ENCODE peak calls at places on chromosomes 3 and 15, in nine cellular contexts. Q is ovary, A is GM23248, N is tibial artery, S is keratinocyte, T is neural progenitor cell, W is right lobe of liver, X is hepatocyte, Y is OCI-LY7. O is an unnamed sample.

GRCh38 chr15:63040954-63041353 is 1.6 kb upstream of the TPM1 start:
- DNase-seq in Q (no peak), A (no peak), N (no peak), S (no peak), T (no peak), W (no peak), X (no peak), Y (no peak), O (no peak)

GRCh38 chr3:150210461-150211110 is 197.5 kb upstream of the TSC22D2 start:
- DNase-seq in Q (no peak), A (no peak), N (no peak), S (no peak), T (peak; percentile 51), W (no peak), X (no peak), Y (no peak), O (no peak)

GRCh38 chr15:67406257-67406861 is 114.6 kb upstream of the C15orf61 start:
- DNase-seq in Q (no peak), A (peak; percentile 13), N (no peak), S (no peak), T (no peak), W (no peak), X (no peak), Y (no peak), O (peak; percentile 24)

GRCh38 chr15:66298803-66299251 is 5.5 kb downstream of the DIS3L start:
- DNase-seq in Q (no peak), A (no peak), N (no peak), S (no peak), T (no peak), W (no peak), X (peak; percentile 18), Y (no peak), O (no peak)

GRCh38 chr15:77455696-77456293 is 35.1 kb downstream of the HMG20A start:
- DNase-seq in Q (no peak), A (peak; percentile 84), N (no peak), S (no peak), T (no peak), W (no peak), X (peak; percentile 7), Y (no peak), O (peak; percentile 55)

GRCh38 chr15:26160343-26160742 is 297.2 kb upstream of the ATP10A start:
- DNase-seq in Q (no peak), A (no peak), N (no peak), S (no peak), T (no peak), W (no peak), X (no peak), Y (no peak), O (no peak)

GRCh38 chr3:189058071-189058470 is 113.7 kb upstream of the TPRG1 start:
- DNase-seq in Q (no peak), A (no peak), N (no peak), S (no peak), T (no peak), W (no peak), X (no peak), Y (no peak), O (no peak)

GRCh38 chr3:44355634-44356033 is 17.1 kb downstream of the TCAIM start:
- DNase-seq in Q (no peak), A (peak; percentile 91), N (no peak), S (no peak), T (no peak), W (no peak), X (peak; percentile 41), Y (no peak), O (peak; percentile 79)

GRCh38 chr15:31214864-31215489 is 111.7 kb upstream of the KLF13 start:
- DNase-seq in Q (peak; percentile 62), A (peak; percentile 85), N (peak; percentile 92), S (no peak), T (no peak), W (peak; percentile 86), X (peak; percentile 53), Y (no peak), O (no peak)

GRCh38 chr3:193911784-193912183 is 224.2 kb upstream of the HES1 start:
- DNase-seq in Q (no peak), A (no peak), N (no peak), S (no peak), T (no peak), W (no peak), X (no peak), Y (no peak), O (no peak)

GRCh38 chr15:52343831-52344230 is 48.2 kb upstream of the MYO5C start:
- DNase-seq in Q (no peak), A (peak; percentile 61), N (no peak), S (no peak), T (no peak), W (no peak), X (no peak), Y (no peak), O (peak; percentile 61)

GRCh38 chr15:24856397-24857093 is 98.2 kb upstream of the SNRPN start:
- DNase-seq in Q (no peak), A (no peak), N (peak; percentile 70), S (no peak), T (peak; percentile 96), W (no peak), X (peak; percentile 88), Y (no peak), O (no peak)

GRCh38 chr15:45091161-45091560 is 22.8 kb downstream of the DUOX2 start:
- DNase-seq in Q (no peak), A (peak; percentile 72), N (peak; percentile 9), S (no peak), T (no peak), W (no peak), X (peak; percentile 51), Y (no peak), O (peak; percentile 12)

GRCh38 chr15:93159892-93160398 is 70.9 kb upstream of the RGMA start:
- DNase-seq in Q (no peak), A (no peak), N (no peak), S (no peak), T (no peak), W (no peak), X (no peak), Y (no peak), O (no peak)

GRCh38 chr3:9725775-9726174 is 5.8 kb upstream of the BRPF1 start:
- DNase-seq in Q (no peak), A (no peak), N (no peak), S (no peak), T (no peak), W (no peak), X (no peak), Y (no peak), O (no peak)

GRCh38 chr3:160827516-160827915 is 71.5 kb downstream of the PPM1L start:
- DNase-seq in Q (no peak), A (no peak), N (no peak), S (no peak), T (no peak), W (no peak), X (no peak), Y (no peak), O (no peak)

DNA sequence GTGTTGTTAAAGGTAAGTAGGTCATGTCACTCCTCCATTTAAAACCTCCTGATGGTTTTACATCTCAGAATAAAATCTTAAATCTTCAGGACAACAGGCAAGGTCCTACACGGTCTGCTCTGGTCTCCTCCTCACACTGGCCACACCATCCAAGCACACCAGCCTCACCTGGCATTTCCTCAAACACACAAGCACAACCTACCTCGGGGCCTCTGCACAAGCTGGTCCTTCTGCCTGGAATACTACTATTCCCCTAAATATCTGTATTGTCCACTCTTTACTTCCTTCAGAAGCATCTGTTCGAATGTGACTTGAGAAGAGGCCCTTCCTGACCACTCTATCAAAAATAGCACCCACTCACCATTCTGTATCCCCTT is 1.8 kb downstream of the GORASP1 start:
- DNase-seq in Q (no peak), A (no peak), N (no peak), S (no peak), T (no peak), W (no peak), X (no peak), Y (no peak), O (no peak)
- H3K4me3 ChIP-seq in Q (no peak overlapping the region), A (peak overlapping the region; percentile 88), N (peak overlapping the region; percentile 79), S (no peak overlapping the region), T (peak overlapping the region; percentile 90), W (no peak overlapping the region), X (no peak overlapping the region), Y (peak overlapping the region; percentile 85), O (no peak overlapping the region)

DNA sequence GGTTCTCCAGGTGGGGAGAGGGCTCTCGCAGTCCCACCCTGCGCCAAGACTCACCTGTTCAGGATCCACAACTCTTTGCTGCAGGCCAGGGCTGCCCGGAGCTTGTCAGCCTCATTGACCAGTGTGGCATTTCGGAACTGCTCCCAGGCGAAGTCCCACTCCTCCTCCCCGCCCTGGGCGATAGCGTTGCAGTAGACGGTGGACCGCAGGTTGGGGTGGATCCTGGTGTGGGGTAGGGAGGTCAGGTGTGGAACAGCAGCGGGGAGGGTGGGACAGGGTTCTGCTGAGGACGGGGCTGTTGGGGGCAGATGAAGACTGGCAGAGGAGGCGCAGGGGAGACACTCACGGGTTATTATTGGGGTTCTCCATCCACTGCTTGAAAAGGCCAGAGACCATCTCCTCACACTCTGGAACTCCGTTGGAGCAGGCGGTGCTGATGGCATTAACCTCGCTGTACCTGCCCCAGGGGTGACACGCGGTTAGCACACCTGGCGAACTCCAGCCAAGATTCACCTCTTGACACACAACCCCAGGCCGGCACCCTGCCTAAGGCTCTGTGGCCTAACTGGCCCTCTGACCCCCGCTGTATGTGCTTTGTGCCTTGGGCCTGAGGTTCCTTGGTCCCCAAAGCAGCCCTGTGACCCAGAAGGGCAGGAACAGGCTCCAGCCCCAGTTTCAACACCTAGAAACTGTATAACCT is 16.1 kb downstream of the MESP2 start:
- DNase-seq in Q (no peak), A (no peak), N (no peak), S (no peak), T (no peak), W (peak; percentile 45), X (no peak), Y (no peak), O (no peak)
- H3K36me3 ChIP-seq in Q (no peaks in the 10 kb centered on the region), A (peaks cover 85% of the 10 kb centered on the region), N (peaks cover 15% of the 10 kb centered on the region), S (no peaks in the 10 kb centered on the region), T (no peaks in the 10 kb centered on the region), W (peaks cover 35% of the 10 kb centered on the region), X (no peaks in the 10 kb centered on the region), Y (no peaks in the 10 kb centered on the region), O (peaks cover 47% of the 10 kb centered on the region)

DNA sequence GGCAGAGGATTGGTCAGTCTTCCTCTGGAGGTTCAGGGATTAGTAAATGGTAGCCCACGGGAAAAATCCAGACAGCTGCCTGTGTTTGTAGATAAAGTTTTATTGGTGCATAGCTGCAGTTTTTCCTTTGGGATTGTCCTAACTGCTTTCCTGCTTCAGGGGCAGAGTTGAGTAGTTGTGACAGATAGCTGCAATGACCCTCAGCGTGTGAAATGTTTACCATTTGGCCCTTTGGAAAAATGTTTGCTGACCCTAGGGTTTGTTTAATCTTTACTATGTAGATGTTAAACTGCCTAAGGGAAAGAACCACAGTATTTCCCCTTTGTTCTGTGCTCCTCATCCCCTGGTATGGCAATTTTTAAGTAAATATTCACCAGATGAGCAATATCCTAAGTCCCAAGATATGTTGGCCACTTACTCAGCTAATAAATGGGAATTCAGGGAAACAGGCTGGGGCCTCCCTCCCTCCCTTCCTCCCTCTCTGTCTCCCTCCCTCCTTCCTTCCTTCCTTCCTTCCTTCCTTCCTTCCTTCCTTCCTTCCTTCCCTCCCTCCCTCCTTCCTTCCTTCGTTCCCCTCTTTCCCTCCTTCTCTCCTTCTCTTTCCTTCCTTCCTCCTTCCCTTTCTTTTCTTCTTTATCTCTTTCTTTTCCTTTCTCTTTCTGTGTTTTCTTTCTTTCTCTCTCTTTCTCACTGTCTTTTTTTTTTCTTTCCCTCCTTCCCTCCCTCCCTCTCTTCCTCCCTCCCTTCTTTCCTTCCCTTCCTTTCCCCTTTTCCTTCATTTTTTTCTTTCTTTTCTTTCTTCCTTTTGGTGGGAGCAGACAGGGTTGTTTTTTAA is 234.6 kb upstream of the BHLHE40 start:
- DNase-seq in Q (no peak), A (peak; percentile 70), N (no peak), S (no peak), T (no peak), W (no peak), X (peak; percentile 48), Y (no peak), O (peak; percentile 35)
- H3K27ac ChIP-seq in Q (no peak overlapping the region), A (peak overlapping the region; percentile 50), N (peak overlapping the region; percentile 28), S (no peak overlapping the region), T (no peak overlapping the region), W (peak overlapping the region; percentile 10), X (peak overlapping the region; percentile 94), Y (no peak overlapping the region), O (peak overlapping the region; percentile 30)

GRCh38 chr3:42345811-42346210 is 64.6 kb downstream of the LYZL4 start:
- DNase-seq in Q (no peak), A (no peak), N (no peak), S (no peak), T (no peak), W (no peak), X (no peak), Y (no peak), O (no peak)
- H3K4me3 ChIP-seq in Q (no peak overlapping the region), A (no peak overlapping the region), N (no peak overlapping the region), S (no peak overlapping the region), T (no peak overlapping the region), W (no peak overlapping the region), X (no peak overlapping the region), Y (no peak overlapping the region), O (no peak overlapping the region)